ENCODE peak calls at places on chromosomes 13 and 19, in eight cellular contexts. C is fibroblast of lung; H is stimulated activated CD4-positive, alpha-beta T cell treated with anti-CD3 and anti-CD28 coated beads, Interleukin-1b, Interleukin-23, amount 100 ng/mL, for 24 hours; L is CD4-positive, CD25-positive, alpha-beta regulatory T cell; V is left cardiac atrium; F is NB4; S is AG08396; T is heart left ventricle. J is an unnamed sample.

GRCh38 chr13:23414682-23415081 is 18.8 kb downstream of the SACS start:
- DNase-seq in C (no peak), H (no peak), L (no peak), V (no peak), F (no peak), S (no peak), T (no peak), J (no peak)

GRCh38 chr13:34462843-34463242 is 479.2 kb upstream of the NBEA start:
- DNase-seq in C (peak), H (no peak), L (no peak), V (peak), F (no peak), S (peak), T (no peak), J (no peak)

GRCh38 chr19:41352609-41353465 is 885 bp downstream of the TGFB1 start:
- DNase-seq in C (peak), H (no peak), L (peak), V (peak), F (peak), S (peak), T (peak), J (no peak)

GRCh38 chr13:20495087-20496023 is 30.3 kb downstream of the CRYL1 start:
- DNase-seq in C (peak), H (peak), L (peak), V (no peak), F (peak), S (peak), T (no peak), J (peak)

GRCh38 chr19:7494416-7495098 is 5.7 kb upstream of the PEX11G start:
- DNase-seq in C (peak), H (no peak), L (no peak), V (no peak), F (no peak), S (peak), T (no peak), J (no peak)

GRCh38 chr19:2064395-2064787 is 13.3 kb upstream of the MKNK2 start:
- DNase-seq in C (no peak), H (no peak), L (no peak), V (no peak), F (no peak), S (no peak), T (no peak), J (no peak)

GRCh38 chr19:589693-590395 is at the start of gene HCN2:
- DNase-seq in C (no peak), H (no peak), L (no peak), V (no peak), F (no peak), S (no peak), T (no peak), J (no peak)

GRCh38 chr19:32363175-32363574 is 17.8 kb downstream of the ZNF507 start:
- DNase-seq in C (peak), H (no peak), L (no peak), V (no peak), F (no peak), S (no peak), T (no peak), J (no peak)

J was measured in smooth muscle cell of the brain vasculature.